ENCODE peak calls at places on chromosome X, in eight cellular contexts. J is GM13977, H is BE2C, X is adrenal gland, G is heart left ventricle, I is A673, T is esophagus squamous epithelium, C is left lung. P is an unnamed sample.

GRCh38 chrX:66616944-66617343 is 21.9 kb downstream of the EDA2R start:
- DNase-seq in J (no peak), H (no peak), X (no peak), G (no peak), I (no peak), T (no peak), C (no peak), P (no peak)

GRCh38 chrX:110675866-110676265 is 119.8 kb downstream of the CHRDL1 start:
- DNase-seq in J (no peak), H (no peak), X (no peak), G (no peak), I (peak), T (no peak), C (no peak), P (no peak)

GRCh38 chrX:53279296-53280237 is 1.8 kb downstream of the IQSEC2 start:
- DNase-seq in J (no peak), H (no peak), X (no peak), G (no peak), I (peak), T (no peak), C (no peak), P (no peak)

GRCh38 chrX:17854521-17854920 is 6.6 kb downstream of the RAI2 start:
- DNase-seq in J (no peak), H (no peak), X (no peak), G (no peak), I (no peak), T (no peak), C (no peak), P (no peak)

GRCh38 chrX:151985955-151986354 is 11.5 kb upstream of the GABRE start:
- DNase-seq in J (no peak), H (no peak), X (peak), G (no peak), I (no peak), T (no peak), C (no peak), P (no peak)

GRCh38 chrX:13147758-13148157 is 103.3 kb upstream of the FAM9C start:
- DNase-seq in J (no peak), H (no peak), X (no peak), G (no peak), I (no peak), T (no peak), C (no peak), P (no peak)

GRCh38 chrX:123487226-123487625 is 245.6 kb downstream of the THOC2 start:
- DNase-seq in J (no peak), H (no peak), X (no peak), G (no peak), I (no peak), T (no peak), C (no peak), P (no peak)

GRCh38 chrX:56429581-56429980 is 133.8 kb upstream of the UBQLN2 start:
- DNase-seq in J (no peak), H (no peak), X (no peak), G (no peak), I (no peak), T (no peak), C (no peak), P (no peak)

GRCh38 chrX:153633607-153634180 is 13.3 kb upstream of the DUSP9 start:
- DNase-seq in J (no peak), H (no peak), X (no peak), G (no peak), I (no peak), T (no peak), C (no peak), P (no peak)

GRCh38 chrX:84168095-84168494 is 19.9 kb downstream of the RPS6KA6 start:
- DNase-seq in J (no peak), H (no peak), X (no peak), G (no peak), I (no peak), T (no peak), C (no peak), P (no peak)

GRCh38 chrX:40912166-40912565 is 173.1 kb upstream of the USP9X start:
- DNase-seq in J (no peak), H (peak), X (no peak), G (no peak), I (peak), T (no peak), C (no peak), P (no peak)

GRCh38 chrX:48458711-48459110 is 11.3 kb downstream of the SLC38A5 start:
- DNase-seq in J (no peak), H (no peak), X (no peak), G (peak), I (no peak), T (no peak), C (no peak), P (no peak)

GRCh38 chrX:3540105-3540504 is 173.3 kb downstream of the PRKX start:
- DNase-seq in J (no peak), H (no peak), X (no peak), G (no peak), I (no peak), T (no peak), C (no peak), P (no peak)

GRCh38 chrX:41958861-41959260 is 35.5 kb upstream of the CASK start:
- DNase-seq in J (no peak), H (no peak), X (no peak), G (no peak), I (no peak), T (no peak), C (no peak), P (no peak)

GRCh38 chrX:111168314-111168713 is 72.3 kb downstream of the PAK3 start:
- DNase-seq in J (no peak), H (peak), X (peak), G (no peak), I (peak), T (no peak), C (no peak), P (peak)

GRCh38 chrX:119417842-119418241 is 18.7 kb downstream of the SLC25A43 start:
- DNase-seq in J (no peak), H (no peak), X (peak), G (no peak), I (peak), T (no peak), C (no peak), P (no peak)

GRCh38 chrX:105820247-105820646 is 2.1 kb upstream of the NRK start:
- DNase-seq in J (no peak), H (no peak), X (no peak), G (no peak), I (no peak), T (no peak), C (no peak), P (no peak)

GRCh38 chrX:136665258-136665900 is 17.4 kb downstream of the CD40LG start:
- DNase-seq in J (no peak), H (no peak), X (no peak), G (no peak), I (no peak), T (no peak), C (no peak), P (no peak)

GRCh38 chrX:115413246-115413878 is 123.8 kb downstream of the LUZP4 start:
- DNase-seq in J (no peak), H (no peak), X (no peak), G (no peak), I (no peak), T (no peak), C (no peak), P (no peak)

GRCh38 chrX:108304210-108304609 is 134.0 kb downstream of the COL4A6 start:
- DNase-seq in J (no peak), H (no peak), X (no peak), G (no peak), I (peak), T (no peak), C (no peak), P (no peak)
- TF ChIP-seq CTCF in J (peak), H (peak), X (no peak), G (peak), I (peak), T (no peak), C (no peak), P (no peak)

GRCh38 chrX:68808686-68809357 is 20.0 kb upstream of the EFNB1 start:
- DNase-seq in J (no peak), H (no peak), X (no peak), G (no peak), I (no peak), T (no peak), C (no peak), P (no peak)

GRCh38 chrX:68807818-68808217 is 21.0 kb upstream of the EFNB1 start:
- DNase-seq in J (no peak), H (no peak), X (peak), G (no peak), I (peak), T (no peak), C (no peak), P (peak)
- TF ChIP-seq CTCF in J (peak), H (peak), X (no peak), G (peak), I (peak), T (no peak), C (peak), P (peak)

DNA sequence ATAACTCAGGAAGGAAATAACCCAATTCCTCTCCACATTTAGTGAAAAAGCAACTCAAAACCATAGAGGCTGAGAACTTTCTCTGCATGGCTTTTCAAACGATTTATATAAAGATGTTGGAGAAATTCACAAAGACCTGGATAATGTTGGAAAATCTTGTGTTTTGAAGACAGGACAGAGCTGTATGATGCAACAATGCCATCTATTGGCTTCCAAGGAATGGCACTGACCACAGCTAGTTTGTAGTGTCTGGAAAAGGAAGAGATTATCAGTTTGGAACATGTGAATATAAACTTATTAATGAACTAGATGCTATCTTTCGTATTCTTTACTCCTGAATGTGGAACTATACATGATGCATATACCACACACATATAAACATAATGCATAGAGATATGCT is 503.6 kb downstream of the IL1RAPL1 start:
- DNase-seq in J (no peak), H (no peak), X (no peak), G (no peak), I (peak), T (no peak), C (no peak), P (no peak)
- TF ChIP-seq CTCF in J (no peak), H (no peak), X (no peak), G (peak), I (peak), T (no peak), C (no peak), P (no peak)

DNA sequence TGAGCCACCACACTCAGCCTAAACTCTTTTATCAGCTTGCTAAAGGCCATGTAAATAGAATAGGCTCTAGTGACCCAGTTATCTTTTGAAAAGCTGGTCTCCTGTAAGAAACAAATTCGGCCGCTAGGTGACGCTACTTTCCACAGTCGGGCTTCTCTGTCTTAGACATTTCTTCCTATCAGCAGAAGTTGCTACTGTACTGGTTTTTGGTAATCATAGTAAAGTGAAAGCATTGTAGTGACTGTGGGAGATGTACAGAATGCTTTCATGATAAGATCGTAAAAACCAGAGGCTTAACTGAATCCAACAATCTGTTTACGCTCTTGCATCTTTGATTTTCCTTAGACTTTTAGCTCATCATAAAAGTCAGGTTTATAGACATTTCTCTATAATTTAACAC is 82.6 kb downstream of the GK start:
- DNase-seq in J (peak), H (peak), X (peak), G (no peak), I (peak), T (no peak), C (no peak), P (peak)
- TF ChIP-seq CTCF in J (peak), H (peak), X (peak), G (peak), I (peak), T (peak), C (peak), P (peak)

GRCh38 chrX:37830371-37830770 is 17.0 kb downstream of the DYNLT3 start:
- DNase-seq in J (no peak), H (no peak), X (no peak), G (no peak), I (no peak), T (no peak), C (no peak), P (no peak)

GRCh38 chrX:37825225-37825842 is 22.0 kb downstream of the DYNLT3 start:
- DNase-seq in J (no peak), H (peak), X (peak), G (no peak), I (peak), T (no peak), C (no peak), P (peak)

GRCh38 chrX:37824491-37825224 is 22.7 kb downstream of the DYNLT3 start:
- DNase-seq in J (no peak), H (no peak), X (no peak), G (no peak), I (no peak), T (no peak), C (no peak), P (no peak)
- TF ChIP-seq CTCF in J (no peak), H (no peak), X (no peak), G (no peak), I (no peak), T (no peak), C (no peak), P (no peak)

GRCh38 chrX:149940015-149940716 is 1.9 kb upstream of the EOLA2 start:
- DNase-seq in J (peak), H (peak), X (peak), G (peak), I (peak), T (peak), C (peak), P (peak)
- TF ChIP-seq CTCF in J (no peak), H (no peak), X (peak), G (no peak), I (peak), T (peak), C (peak), P (no peak)